ENCODE peak calls at places on chromosomes 2 and 18, in four cellular contexts. One of them, this sample, is unnamed.

GRCh38 chr2:101478561-101479001 is 3.7 kb upstream of the RFX8 start:
- DNase-seq in NCI-H1105 treated with DMSO at 0.1 percent for 48 hours: no peak
- DNase-seq in AML-193: no peak
- DNase-seq in activated CD8-positive, alpha-beta memory T cell treated with anti-CD3 and anti-CD28 coated beads, Interleukin-2, amount 50 U/mL, for 48 hours: no peak
- DNase-seq in this sample: no peak

GRCh38 chr18:46452820-46453219 is 204.2 kb downstream of the LOXHD1 start:
- DNase-seq in AML-193: no peak
- DNase-seq in NCI-H1105 treated with DMSO at 0.1 percent for 48 hours: peak; percentile 44
- DNase-seq in activated CD8-positive, alpha-beta memory T cell treated with anti-CD3 and anti-CD28 coated beads, Interleukin-2, amount 50 U/mL, for 48 hours: no peak
- DNase-seq in this sample: no peak

GRCh38 chr2:225797394-225797793 is 397.9 kb downstream of the NYAP2 start:
- DNase-seq in AML-193: no peak
- DNase-seq in NCI-H1105 treated with DMSO at 0.1 percent for 48 hours: no peak
- DNase-seq in activated CD8-positive, alpha-beta memory T cell treated with anti-CD3 and anti-CD28 coated beads, Interleukin-2, amount 50 U/mL, for 48 hours: no peak
- DNase-seq in this sample: no peak

GRCh38 chr2:218605438-218605837 is 2.3 kb upstream of the PLCD4 start:
- DNase-seq in AML-193: no peak
- DNase-seq in activated CD8-positive, alpha-beta memory T cell treated with anti-CD3 and anti-CD28 coated beads, Interleukin-2, amount 50 U/mL, for 48 hours: no peak
- DNase-seq in NCI-H1105 treated with DMSO at 0.1 percent for 48 hours: peak; percentile 21
- DNase-seq in this sample: no peak

GRCh38 chr2:68251855-68252406 is 401 bp downstream of the PPP3R1 start:
- DNase-seq in AML-193: no peak
- DNase-seq in activated CD8-positive, alpha-beta memory T cell treated with anti-CD3 and anti-CD28 coated beads, Interleukin-2, amount 50 U/mL, for 48 hours: peak; percentile 74
- DNase-seq in NCI-H1105 treated with DMSO at 0.1 percent for 48 hours: no peak
- DNase-seq in this sample: peak; percentile 77

GRCh38 chr2:96098900-96099590 is 17.3 kb downstream of the ADRA2B start:
- DNase-seq in activated CD8-positive, alpha-beta memory T cell treated with anti-CD3 and anti-CD28 coated beads, Interleukin-2, amount 50 U/mL, for 48 hours: peak; percentile 41
- DNase-seq in AML-193: no peak
- DNase-seq in NCI-H1105 treated with DMSO at 0.1 percent for 48 hours: no peak
- DNase-seq in this sample: peak; percentile 40

GRCh38 chr2:67733517-67733916 is 329.3 kb downstream of the C1D start:
- DNase-seq in NCI-H1105 treated with DMSO at 0.1 percent for 48 hours: no peak
- DNase-seq in activated CD8-positive, alpha-beta memory T cell treated with anti-CD3 and anti-CD28 coated beads, Interleukin-2, amount 50 U/mL, for 48 hours: no peak
- DNase-seq in AML-193: peak; percentile 1
- DNase-seq in this sample: peak; percentile 58

GRCh38 chr18:71327443-71328120 is 1038.7 kb downstream of the SOCS6 start:
- DNase-seq in AML-193: no peak
- DNase-seq in NCI-H1105 treated with DMSO at 0.1 percent for 48 hours: peak; percentile 74
- DNase-seq in activated CD8-positive, alpha-beta memory T cell treated with anti-CD3 and anti-CD28 coated beads, Interleukin-2, amount 50 U/mL, for 48 hours: no peak
- DNase-seq in this sample: no peak

GRCh38 chr2:201735486-201735885 is 37.0 kb upstream of the MPP4 start:
- DNase-seq in activated CD8-positive, alpha-beta memory T cell treated with anti-CD3 and anti-CD28 coated beads, Interleukin-2, amount 50 U/mL, for 48 hours: no peak
- DNase-seq in AML-193: no peak
- DNase-seq in NCI-H1105 treated with DMSO at 0.1 percent for 48 hours: no peak
- DNase-seq in this sample: no peak

GRCh38 chr18:41690332-41691110 is 264.5 kb upstream of the PIK3C3 start:
- DNase-seq in activated CD8-positive, alpha-beta memory T cell treated with anti-CD3 and anti-CD28 coated beads, Interleukin-2, amount 50 U/mL, for 48 hours: no peak
- DNase-seq in NCI-H1105 treated with DMSO at 0.1 percent for 48 hours: peak; percentile 78
- DNase-seq in AML-193: no peak
- DNase-seq in this sample: no peak

GRCh38 chr2:9656270-9656766 is 25.5 kb upstream of the YWHAQ start:
- DNase-seq in AML-193: peak; percentile 3
- DNase-seq in activated CD8-positive, alpha-beta memory T cell treated with anti-CD3 and anti-CD28 coated beads, Interleukin-2, amount 50 U/mL, for 48 hours: peak; percentile 76
- DNase-seq in NCI-H1105 treated with DMSO at 0.1 percent for 48 hours: no peak
- DNase-seq in this sample: no peak

GRCh38 chr2:202072226-202072625 is 829 bp upstream of the KIAA2012 start:
- DNase-seq in activated CD8-positive, alpha-beta memory T cell treated with anti-CD3 and anti-CD28 coated beads, Interleukin-2, amount 50 U/mL, for 48 hours: no peak
- DNase-seq in NCI-H1105 treated with DMSO at 0.1 percent for 48 hours: no peak
- DNase-seq in AML-193: no peak
- DNase-seq in this sample: peak; percentile 55

GRCh38 chr18:50374170-50374752 is 585 bp upstream of the SKA1 start:
- DNase-seq in NCI-H1105 treated with DMSO at 0.1 percent for 48 hours: no peak
- DNase-seq in activated CD8-positive, alpha-beta memory T cell treated with anti-CD3 and anti-CD28 coated beads, Interleukin-2, amount 50 U/mL, for 48 hours: no peak
- DNase-seq in AML-193: no peak
- DNase-seq in this sample: no peak

GRCh38 chr18:30632058-30632718 is 410.4 kb downstream of the DSC3 start:
- DNase-seq in AML-193: no peak
- DNase-seq in activated CD8-positive, alpha-beta memory T cell treated with anti-CD3 and anti-CD28 coated beads, Interleukin-2, amount 50 U/mL, for 48 hours: no peak
- DNase-seq in NCI-H1105 treated with DMSO at 0.1 percent for 48 hours: no peak
- DNase-seq in this sample: no peak

GRCh38 chr18:79576686-79577351 is 102.8 kb upstream of the CTDP1 start:
- DNase-seq in activated CD8-positive, alpha-beta memory T cell treated with anti-CD3 and anti-CD28 coated beads, Interleukin-2, amount 50 U/mL, for 48 hours: no peak
- DNase-seq in AML-193: no peak
- DNase-seq in NCI-H1105 treated with DMSO at 0.1 percent for 48 hours: peak; percentile 74
- DNase-seq in this sample: no peak

GRCh38 chr2:72825271-72826155 is at the start of gene EXOC6B:
- DNase-seq in NCI-H1105 treated with DMSO at 0.1 percent for 48 hours: peak; percentile 84
- DNase-seq in activated CD8-positive, alpha-beta memory T cell treated with anti-CD3 and anti-CD28 coated beads, Interleukin-2, amount 50 U/mL, for 48 hours: peak; percentile 93
- DNase-seq in AML-193: peak; percentile 68
- DNase-seq in this sample: peak; percentile 97

GRCh38 chr18:78995740-78996395 is 16.2 kb downstream of the SALL3 start:
- DNase-seq in AML-193: no peak
- DNase-seq in activated CD8-positive, alpha-beta memory T cell treated with anti-CD3 and anti-CD28 coated beads, Interleukin-2, amount 50 U/mL, for 48 hours: no peak
- DNase-seq in NCI-H1105 treated with DMSO at 0.1 percent for 48 hours: no peak
- DNase-seq in this sample: peak; percentile 27

GRCh38 chr18:76450912-76451421 is 44.1 kb downstream of the ZNF516 start:
- DNase-seq in NCI-H1105 treated with DMSO at 0.1 percent for 48 hours: no peak
- DNase-seq in AML-193: no peak
- DNase-seq in activated CD8-positive, alpha-beta memory T cell treated with anti-CD3 and anti-CD28 coated beads, Interleukin-2, amount 50 U/mL, for 48 hours: peak; percentile 59
- DNase-seq in this sample: peak; percentile 57

GRCh38 chr2:216355738-216356137 is 16.5 kb downstream of the MARCHF4 start:
- DNase-seq in AML-193: no peak
- DNase-seq in NCI-H1105 treated with DMSO at 0.1 percent for 48 hours: no peak
- DNase-seq in activated CD8-positive, alpha-beta memory T cell treated with anti-CD3 and anti-CD28 coated beads, Interleukin-2, amount 50 U/mL, for 48 hours: no peak
- DNase-seq in this sample: peak; percentile 43

GRCh38 chr2:181368036-181368435 is 89.2 kb upstream of the ITGA4 start:
- DNase-seq in NCI-H1105 treated with DMSO at 0.1 percent for 48 hours: no peak
- DNase-seq in activated CD8-positive, alpha-beta memory T cell treated with anti-CD3 and anti-CD28 coated beads, Interleukin-2, amount 50 U/mL, for 48 hours: no peak
- DNase-seq in AML-193: no peak
- DNase-seq in this sample: no peak

GRCh38 chr2:21404827-21405625 is 281.3 kb downstream of the TDRD15 start:
- DNase-seq in NCI-H1105 treated with DMSO at 0.1 percent for 48 hours: no peak
- DNase-seq in activated CD8-positive, alpha-beta memory T cell treated with anti-CD3 and anti-CD28 coated beads, Interleukin-2, amount 50 U/mL, for 48 hours: no peak
- DNase-seq in AML-193: peak; percentile 2
- DNase-seq in this sample: no peak

GRCh38 chr2:7539760-7540159 is 622.5 kb downstream of the RNF144A start:
- DNase-seq in AML-193: no peak
- DNase-seq in NCI-H1105 treated with DMSO at 0.1 percent for 48 hours: no peak
- DNase-seq in activated CD8-positive, alpha-beta memory T cell treated with anti-CD3 and anti-CD28 coated beads, Interleukin-2, amount 50 U/mL, for 48 hours: no peak
- DNase-seq in this sample: no peak

GRCh38 chr18:13376841-13377351 is 158.3 kb downstream of the LDLRAD4 start:
- DNase-seq in NCI-H1105 treated with DMSO at 0.1 percent for 48 hours: no peak
- DNase-seq in activated CD8-positive, alpha-beta memory T cell treated with anti-CD3 and anti-CD28 coated beads, Interleukin-2, amount 50 U/mL, for 48 hours: peak; percentile 82
- DNase-seq in AML-193: no peak
- DNase-seq in this sample: no peak

GRCh38 chr2:75292826-75293225 is 93.5 kb upstream of the TACR1 start:
- DNase-seq in NCI-H1105 treated with DMSO at 0.1 percent for 48 hours: no peak
- DNase-seq in AML-193: no peak
- DNase-seq in activated CD8-positive, alpha-beta memory T cell treated with anti-CD3 and anti-CD28 coated beads, Interleukin-2, amount 50 U/mL, for 48 hours: no peak
- DNase-seq in this sample: no peak

GRCh38 chr18:32418148-32418547 is 52.5 kb downstream of the GAREM1 start:
- DNase-seq in NCI-H1105 treated with DMSO at 0.1 percent for 48 hours: no peak
- DNase-seq in activated CD8-positive, alpha-beta memory T cell treated with anti-CD3 and anti-CD28 coated beads, Interleukin-2, amount 50 U/mL, for 48 hours: no peak
- DNase-seq in AML-193: no peak
- DNase-seq in this sample: no peak

GRCh38 chr2:176427549-176427948 is 158.3 kb downstream of the MTX2 start:
- DNase-seq in AML-193: no peak
- DNase-seq in activated CD8-positive, alpha-beta memory T cell treated with anti-CD3 and anti-CD28 coated beads, Interleukin-2, amount 50 U/mL, for 48 hours: no peak
- DNase-seq in NCI-H1105 treated with DMSO at 0.1 percent for 48 hours: no peak
- DNase-seq in this sample: no peak

GRCh38 chr2:172087780-172088244 is 2.5 kb downstream of the DLX1 start:
- DNase-seq in activated CD8-positive, alpha-beta memory T cell treated with anti-CD3 and anti-CD28 coated beads, Interleukin-2, amount 50 U/mL, for 48 hours: peak; percentile 58
- DNase-seq in NCI-H1105 treated with DMSO at 0.1 percent for 48 hours: no peak
- DNase-seq in AML-193: no peak
- DNase-seq in this sample: peak; percentile 58

GRCh38 chr2:63977904-63978303 is 41.3 kb downstream of the VPS54 start:
- DNase-seq in activated CD8-positive, alpha-beta memory T cell treated with anti-CD3 and anti-CD28 coated beads, Interleukin-2, amount 50 U/mL, for 48 hours: no peak
- DNase-seq in AML-193: no peak
- DNase-seq in NCI-H1105 treated with DMSO at 0.1 percent for 48 hours: no peak
- DNase-seq in this sample: no peak

GRCh38 chr18:44536619-44537018 is 144.1 kb upstream of the SETBP1 start:
- DNase-seq in activated CD8-positive, alpha-beta memory T cell treated with anti-CD3 and anti-CD28 coated beads, Interleukin-2, amount 50 U/mL, for 48 hours: no peak
- DNase-seq in NCI-H1105 treated with DMSO at 0.1 percent for 48 hours: no peak
- DNase-seq in AML-193: no peak
- DNase-seq in this sample: no peak

GRCh38 chr2:30862054-30862651 is 54.9 kb upstream of the CAPN13 start:
- DNase-seq in activated CD8-positive, alpha-beta memory T cell treated with anti-CD3 and anti-CD28 coated beads, Interleukin-2, amount 50 U/mL, for 48 hours: no peak
- DNase-seq in AML-193: peak; percentile 61
- DNase-seq in NCI-H1105 treated with DMSO at 0.1 percent for 48 hours: peak; percentile 36
- DNase-seq in this sample: no peak

GRCh38 chr18:46950064-46950656 is 32.8 kb downstream of the KATNAL2 start:
- DNase-seq in activated CD8-positive, alpha-beta memory T cell treated with anti-CD3 and anti-CD28 coated beads, Interleukin-2, amount 50 U/mL, for 48 hours: no peak
- DNase-seq in AML-193: peak; percentile 32
- DNase-seq in NCI-H1105 treated with DMSO at 0.1 percent for 48 hours: peak; percentile 56
- DNase-seq in this sample: no peak

GRCh38 chr2:61421611-61422010 is 49.3 kb downstream of the USP34 start:
- DNase-seq in NCI-H1105 treated with DMSO at 0.1 percent for 48 hours: no peak
- DNase-seq in activated CD8-positive, alpha-beta memory T cell treated with anti-CD3 and anti-CD28 coated beads, Interleukin-2, amount 50 U/mL, for 48 hours: no peak
- DNase-seq in AML-193: no peak
- DNase-seq in this sample: no peak

GRCh38 chr2:227617316-227618250 is at the start of gene SCYGR4:
- DNase-seq in NCI-H1105 treated with DMSO at 0.1 percent for 48 hours: no peak
- DNase-seq in activated CD8-positive, alpha-beta memory T cell treated with anti-CD3 and anti-CD28 coated beads, Interleukin-2, amount 50 U/mL, for 48 hours: no peak
- DNase-seq in AML-193: no peak
- DNase-seq in this sample: no peak

This sample was measured in ecto neural progenitor cell.